ENCODE peak calls at places on chromosomes 16 and 17, in seven cellular contexts. E is activated CD4-positive, alpha-beta T cell treated with anti-CD3 and anti-CD28 coated beads, Interleukin-2, amount 50 U/mL, for 1 hour; R is iPS-NIHi11; K is stimulated activated naive CD4-positive, alpha-beta T cell; X is left ventricle myocardium inferior; U is fibroblast of pulmonary artery; M is stimulated activated CD8-positive, alpha-beta memory T cell treated with anti-CD3 and anti-CD28 coated beads, Interleukin-4, amount 100 ng/mL, for 24 hours. F is an unnamed sample.

GRCh38 chr16:75792781-75793180 is 66.5 kb upstream of the CPHXL start:
- DNase-seq in M (no peak), E (no peak), R (no peak), X (no peak), U (no peak), K (no peak), F (no peak)

GRCh38 chr17:65633988-65634387 is 72.5 kb upstream of the AXIN2 start:
- DNase-seq in E (no peak), R (no peak), K (no peak), X (no peak), M (no peak), U (peak), F (no peak)

GRCh38 chr17:47720754-47721533 is 12.1 kb upstream of the TBX21 start:
- DNase-seq in E (peak), U (no peak), R (peak), M (peak), X (no peak), K (no peak), F (peak)

GRCh38 chr17:19769946-19770652 is 22.0 kb upstream of the ALDH3A1 start:
- DNase-seq in E (no peak), K (no peak), M (no peak), R (no peak), U (peak), X (no peak), F (no peak)

GRCh38 chr16:53084141-53084541 is 29.4 kb downstream of the CHD9 start:
- DNase-seq in K (no peak), M (no peak), X (no peak), E (no peak), U (no peak), R (no peak), F (no peak)

GRCh38 chr16:7086842-7087616 is 245.6 kb upstream of the RBFOX1 start:
- DNase-seq in R (peak), X (peak), K (no peak), M (no peak), U (no peak), E (no peak), F (no peak)

GRCh38 chr16:1183235-1183907 is 30.5 kb downstream of the CACNA1H start:
- DNase-seq in U (peak), R (peak), X (peak), K (no peak), E (no peak), M (no peak), F (no peak)

GRCh38 chr16:88421871-88422433 is 31.1 kb upstream of the ZFPM1 start:
- DNase-seq in U (no peak), E (no peak), X (no peak), K (no peak), M (no peak), R (no peak), F (no peak)

GRCh38 chr16:1613728-1614225 is 1.6 kb downstream of the CRAMP1 start:
- DNase-seq in M (no peak), X (no peak), R (no peak), K (peak), E (no peak), U (no peak), F (no peak)

GRCh38 chr17:73069164-73069774 is 23.2 kb downstream of the SLC39A11 start:
- DNase-seq in X (no peak), U (no peak), K (no peak), E (no peak), R (no peak), M (no peak), F (no peak)

GRCh38 chr17:38320482-38320881 is 23.3 kb downstream of the GPR179 start:
- DNase-seq in X (no peak), K (no peak), U (no peak), E (no peak), R (no peak), M (no peak), F (no peak)

GRCh38 chr17:62808576-62808970 is 459 bp upstream of the MARCHF10 start:
- DNase-seq in X (no peak), M (no peak), U (no peak), R (no peak), E (no peak), K (no peak), F (no peak)

GRCh38 chr17:65261682-65262636 is 124.8 kb downstream of the RGS9 start:
- DNase-seq in E (no peak), R (no peak), X (no peak), M (no peak), K (no peak), U (peak), F (no peak)

GRCh38 chr17:47161988-47162622 is 27.0 kb downstream of the CDC27 start:
- DNase-seq in M (no peak), E (no peak), R (no peak), X (no peak), U (no peak), K (no peak), F (no peak)

GRCh38 chr16:3054965-3055733 is 8.8 kb downstream of the MMP25 start:
- DNase-seq in U (no peak), R (no peak), K (no peak), E (no peak), X (no peak), M (no peak), F (no peak)

GRCh38 chr16:7344806-7345416 is 12.3 kb downstream of the RBFOX1 start:
- DNase-seq in R (no peak), X (peak), U (no peak), M (no peak), K (no peak), E (no peak), F (no peak)

GRCh38 chr16:86492267-86492960 is 17.9 kb upstream of the FOXF1 start:
- DNase-seq in R (no peak), U (no peak), K (no peak), E (no peak), X (no peak), M (no peak), F (no peak)

GRCh38 chr16:2874032-2874431 is 9.0 kb upstream of the FLYWCH2 start:
- DNase-seq in R (no peak), K (no peak), X (no peak), U (no peak), M (no peak), E (no peak), F (no peak)

GRCh38 chr17:67270411-67270810 is 25.4 kb upstream of the HELZ start:
- DNase-seq in K (no peak), U (no peak), R (no peak), E (no peak), X (no peak), M (no peak), F (no peak)

F was measured in GDM1.